ENCODE peak calls at places on chromosomes 16 and 17, in six cellular contexts. L is effector memory CD4-positive, alpha-beta T cell; X is activated T-helper 1 cell treated with Interleukin-2 at 50 U/mL for 16 hours; D is AG20443; Q is upper lobe of right lung; H is stimulated activated CD4-positive, alpha-beta T cell treated with anti-CD3 and anti-CD28 coated beads, Interleukin-4, amount 100 ng/mL, for 4 hours. R is an unnamed sample.
A peak's percentile ranks its signal among the peaks of the same experiment; 100 is the strongest.

GRCh38 chr17:2101448-2102257 is 46.8 kb downstream of the HIC1 start:
- DNase-seq in D (no peak), X (peak; percentile 31), H (peak; percentile 44), Q (peak; percentile 88), L (no peak), R (no peak)

GRCh38 chr17:78883090-78883532 is 19.9 kb downstream of the CEP295NL start:
- DNase-seq in D (peak; percentile 90), Q (peak; percentile 87), L (no peak), X (no peak), H (no peak), R (peak; percentile 95)

GRCh38 chr16:10813123-10813455 is 5.5 kb downstream of the TVP23A start:
- DNase-seq in L (no peak), Q (no peak), H (no peak), D (no peak), X (no peak), R (no peak)

GRCh38 chr17:72677108-72677507 is 415.4 kb downstream of the SLC39A11 start:
- DNase-seq in H (no peak), X (no peak), Q (no peak), L (no peak), D (no peak), R (no peak)

GRCh38 chr17:2975469-2975958 is 87.9 kb downstream of the OR1D5 start:
- DNase-seq in H (no peak), X (no peak), D (no peak), Q (peak; percentile 59), L (no peak), R (no peak)

GRCh38 chr17:82445542-82445941 is 5.0 kb downstream of the CYBC1 start:
- DNase-seq in X (no peak), H (no peak), L (no peak), Q (no peak), D (peak; percentile 2), R (no peak)

GRCh38 chr16:12020007-12020406 is 43.5 kb downstream of the SNX29 start:
- DNase-seq in Q (no peak), D (no peak), H (no peak), L (no peak), X (no peak), R (no peak)

GRCh38 chr17:50101346-50102163 is 6.4 kb downstream of the PDK2 start:
- DNase-seq in X (no peak), D (peak; percentile 70), L (no peak), H (no peak), Q (no peak), R (peak; percentile 64)

GRCh38 chr16:23365602-23366240 is 63.6 kb downstream of the SCNN1B start:
- DNase-seq in H (no peak), Q (no peak), X (no peak), L (no peak), D (no peak), R (no peak)

GRCh38 chr16:29022196-29022595 is 37.3 kb downstream of the LAT start:
- DNase-seq in Q (no peak), X (no peak), D (no peak), H (no peak), L (no peak), R (no peak)

GRCh38 chr17:27569257-27569722 is 61.7 kb upstream of the LGALS9 start:
- DNase-seq in L (peak; percentile 30), X (peak; percentile 7), H (peak; percentile 38), D (peak; percentile 48), Q (no peak), R (no peak)

GRCh38 chr17:79978545-79978852 is 57.2 kb downstream of the TBC1D16 start:
- DNase-seq in D (peak; percentile 40), X (no peak), H (no peak), Q (no peak), L (no peak), R (peak; percentile 42)

GRCh38 chr17:65514541-65514940 is 46.9 kb downstream of the AXIN2 start:
- DNase-seq in H (no peak), Q (no peak), L (no peak), X (no peak), D (peak; percentile 88), R (peak; percentile 90)

GRCh38 chr17:7502987-7503386 is 18.8 kb downstream of the POLR2A start:
- DNase-seq in H (no peak), Q (no peak), X (no peak), D (no peak), L (no peak), R (no peak)

GRCh38 chr17:43817826-43818225 is 15.1 kb downstream of the MPP3 start:
- DNase-seq in D (no peak), X (no peak), L (no peak), H (no peak), Q (no peak), R (no peak)

GRCh38 chr16:5005916-5006315 is 27.8 kb downstream of the NAGPA start:
- DNase-seq in X (no peak), D (no peak), H (no peak), Q (no peak), L (no peak), R (no peak)

GRCh38 chr16:89723279-89724250 is 2.2 kb downstream of the ZNF276 start:
- DNase-seq in Q (no peak), H (peak; percentile 63), X (peak; percentile 79), D (peak; percentile 18), L (peak; percentile 83), R (peak; percentile 29)

GRCh38 chr16:2008631-2009301 is 855 bp downstream of the ZNF598 start:
- DNase-seq in H (no peak), X (no peak), L (no peak), D (peak; percentile 50), Q (no peak), R (peak; percentile 62)

GRCh38 chr17:61647044-61647443 is 56.0 kb upstream of the NACA2 start:
- DNase-seq in H (no peak), D (peak; percentile 34), Q (no peak), L (no peak), X (no peak), R (peak; percentile 70)

GRCh38 chr16:30065943-30066881 is 652 bp downstream of the ALDOA start:
- DNase-seq in H (peak; percentile 41), X (no peak), L (peak; percentile 20), Q (peak; percentile 84), D (peak; percentile 64), R (peak; percentile 65)

GRCh38 chr16:75014318-75014717 is 15.5 kb downstream of the ZNRF1 start:
- DNase-seq in X (no peak), L (no peak), H (no peak), D (no peak), Q (no peak), R (no peak)

GRCh38 chr17:1764274-1764673 is 2.4 kb downstream of the SERPINF1 start:
- DNase-seq in H (peak; percentile 42), D (peak; percentile 84), X (peak; percentile 71), L (peak; percentile 42), Q (peak; percentile 74), R (peak; percentile 94)

GRCh38 chr17:40451420-40451819 is 8.2 kb downstream of the IGFBP4 start:
- DNase-seq in X (no peak), D (peak; percentile 87), L (no peak), Q (no peak), H (no peak), R (peak; percentile 98)

GRCh38 chr17:65228734-65229390 is 91.7 kb downstream of the RGS9 start:
- DNase-seq in Q (no peak), L (peak; percentile 4), X (no peak), D (no peak), H (peak; percentile 34), R (peak; percentile 39)

GRCh38 chr16:22375117-22375962 is 921 bp upstream of the CDR2 start:
- DNase-seq in Q (no peak), D (no peak), L (no peak), X (no peak), H (no peak), R (no peak)

GRCh38 chr17:52027081-52027480 is 131.4 kb downstream of the CA10 start:
- DNase-seq in D (no peak), X (no peak), L (no peak), H (no peak), Q (no peak), R (no peak)

GRCh38 chr17:49739662-49740271 is 24.2 kb downstream of the FAM117A start:
- DNase-seq in L (peak; percentile 94), D (no peak), H (peak; percentile 85), X (peak; percentile 93), Q (peak; percentile 85), R (no peak)

GRCh38 chr17:43695968-43696865 is 34.5 kb upstream of the MEOX1 start:
- DNase-seq in X (no peak), Q (no peak), D (peak; percentile 60), L (no peak), H (no peak), R (peak; percentile 79)